ENCODE peak calls at places on chromosomes 2 and 18, in ten cellular contexts. K is spleen, F is lower leg skin, D is uterus, X is sigmoid colon, U is ovary, C is A549, V is IMR-90, Z is adrenal gland, R is esophagus squamous epithelium. P is an unnamed sample.

GRCh38 chr2:42572297-42573081 is 4.1 kb downstream of the MTA3 start:
- DNase-seq in K (no peak), F (no peak), D (no peak), X (no peak), U (peak; percentile 64), C (no peak), V (no peak), Z (peak; percentile 83), R (no peak), P (no peak)

GRCh38 chr2:161004379-161004778 is 155.8 kb upstream of the TANK start:
- DNase-seq in K (no peak), F (no peak), D (no peak), X (no peak), U (no peak), C (peak; percentile 5), V (peak; percentile 20), Z (no peak), R (no peak), P (no peak)

GRCh38 chr2:4336855-4337254 is 633.5 kb downstream of the DCDC2C start:
- DNase-seq in K (no peak), F (no peak), D (no peak), X (no peak), U (no peak), C (no peak), V (no peak), Z (no peak), R (no peak), P (no peak)

GRCh38 chr18:74840492-74841167 is 243.0 kb downstream of the ZNF407 start:
- DNase-seq in K (peak; percentile 64), F (no peak), D (no peak), X (no peak), U (no peak), C (no peak), V (peak; percentile 82), Z (no peak), R (no peak), P (peak; percentile 9)

GRCh38 chr2:209476367-209477191 is 52.7 kb downstream of the MAP2 start:
- DNase-seq in K (no peak), F (no peak), D (peak; percentile 45), X (peak; percentile 70), U (no peak), C (no peak), V (peak; percentile 29), Z (no peak), R (no peak), P (no peak)

GRCh38 chr2:234071664-234072063 is 21.2 kb downstream of the SPP2 start:
- DNase-seq in K (no peak), F (no peak), D (no peak), X (no peak), U (no peak), C (no peak), V (no peak), Z (no peak), R (no peak), P (no peak)

GRCh38 chr2:3288455-3289163 is 89.0 kb downstream of the EIPR1 start:
- DNase-seq in K (peak; percentile 69), F (no peak), D (no peak), X (peak; percentile 33), U (no peak), C (no peak), V (no peak), Z (peak; percentile 77), R (no peak), P (no peak)

GRCh38 chr2:68031546-68032160 is 31.2 kb downstream of the C1D start:
- DNase-seq in K (no peak), F (no peak), D (no peak), X (no peak), U (no peak), C (peak; percentile 40), V (peak; percentile 70), Z (no peak), R (no peak), P (no peak)

GRCh38 chr18:34787931-34788532 is 77.9 kb downstream of the DTNA start:
- DNase-seq in K (no peak), F (peak; percentile 56), D (peak; percentile 39), X (no peak), U (peak; percentile 44), C (peak; percentile 25), V (peak; percentile 69), Z (peak; percentile 62), R (no peak), P (no peak)

GRCh38 chr2:98507940-98508689 is 63.5 kb downstream of the INPP4A start:
- DNase-seq in K (peak; percentile 86), F (no peak), D (peak; percentile 39), X (peak; percentile 80), U (no peak), C (no peak), V (no peak), Z (peak; percentile 76), R (no peak), P (no peak)

GRCh38 chr18:14947482-14948162 is 199.7 kb downstream of the ANKRD30B start:
- DNase-seq in K (no peak), F (no peak), D (no peak), X (no peak), U (no peak), C (no peak), V (no peak), Z (peak; percentile 7), R (no peak), P (no peak)

GRCh38 chr2:142533083-142533482 is 344.4 kb upstream of the KYNU start:
- DNase-seq in K (no peak), F (no peak), D (no peak), X (no peak), U (no peak), C (no peak), V (no peak), Z (no peak), R (no peak), P (no peak)

GRCh38 chr2:159399716-159400525 is 113.4 kb upstream of the WDSUB1 start:
- DNase-seq in K (no peak), F (no peak), D (no peak), X (no peak), U (no peak), C (no peak), V (peak; percentile 49), Z (no peak), R (no peak), P (no peak)

GRCh38 chr2:240464514-240465241 is 29.2 kb downstream of the GPC1 start:
- DNase-seq in K (peak; percentile 69), F (no peak), D (peak; percentile 13), X (peak; percentile 53), U (peak; percentile 16), C (no peak), V (no peak), Z (peak; percentile 50), R (no peak), P (no peak)

GRCh38 chr2:18719978-18720775 is 130.8 kb upstream of the NT5C1B start:
- DNase-seq in K (no peak), F (no peak), D (no peak), X (no peak), U (no peak), C (peak; percentile 7), V (peak; percentile 58), Z (no peak), R (no peak), P (no peak)

GRCh38 chr2:105298017-105298416 is 31.5 kb downstream of the TGFBRAP1 start:
- DNase-seq in K (no peak), F (no peak), D (no peak), X (no peak), U (no peak), C (no peak), V (no peak), Z (no peak), R (no peak), P (no peak)

GRCh38 chr2:217834057-217834620 is 168.7 kb downstream of the TNS1 start:
- DNase-seq in K (no peak), F (peak; percentile 54), D (no peak), X (no peak), U (no peak), C (no peak), V (no peak), Z (peak; percentile 78), R (no peak), P (no peak)
- TF ChIP-seq POLR2A in K (no peak), F (no peak), D (no peak), X (no peak), U (no peak), C (no peak), V (no peak), Z (no peak), R (no peak), P (no peak)

GRCh38 chr2:65997941-65998340 is 437.0 kb upstream of the MEIS1 start:
- DNase-seq in K (no peak), F (no peak), D (no peak), X (no peak), U (no peak), C (no peak), V (no peak), Z (no peak), R (no peak), P (no peak)

GRCh38 chr2:65991332-65991731 is 443.6 kb upstream of the MEIS1 start:
- DNase-seq in K (no peak), F (peak; percentile 18), D (peak; percentile 62), X (peak; percentile 76), U (no peak), C (no peak), V (no peak), Z (no peak), R (no peak), P (no peak)

GRCh38 chr2:65991864-65992554 is 442.9 kb upstream of the MEIS1 start:
- DNase-seq in K (no peak), F (peak; percentile 19), D (peak; percentile 84), X (peak; percentile 86), U (no peak), C (no peak), V (no peak), Z (no peak), R (no peak), P (no peak)
- TF ChIP-seq POLR2A in K (no peak), F (no peak), D (no peak), X (no peak), U (no peak), C (no peak), V (no peak), Z (no peak), R (no peak), P (no peak)

GRCh38 chr18:49561377-49562193 is at the start of gene LIPG:
- DNase-seq in K (no peak), F (peak; percentile 22), D (no peak), X (no peak), U (no peak), C (peak; percentile 36), V (peak; percentile 50), Z (no peak), R (no peak), P (no peak)
- TF ChIP-seq POLR2A in K (no peak), F (no peak), D (no peak), X (no peak), U (no peak), C (no peak), V (no peak), Z (no peak), R (no peak), P (peak; percentile 26)

DNA sequence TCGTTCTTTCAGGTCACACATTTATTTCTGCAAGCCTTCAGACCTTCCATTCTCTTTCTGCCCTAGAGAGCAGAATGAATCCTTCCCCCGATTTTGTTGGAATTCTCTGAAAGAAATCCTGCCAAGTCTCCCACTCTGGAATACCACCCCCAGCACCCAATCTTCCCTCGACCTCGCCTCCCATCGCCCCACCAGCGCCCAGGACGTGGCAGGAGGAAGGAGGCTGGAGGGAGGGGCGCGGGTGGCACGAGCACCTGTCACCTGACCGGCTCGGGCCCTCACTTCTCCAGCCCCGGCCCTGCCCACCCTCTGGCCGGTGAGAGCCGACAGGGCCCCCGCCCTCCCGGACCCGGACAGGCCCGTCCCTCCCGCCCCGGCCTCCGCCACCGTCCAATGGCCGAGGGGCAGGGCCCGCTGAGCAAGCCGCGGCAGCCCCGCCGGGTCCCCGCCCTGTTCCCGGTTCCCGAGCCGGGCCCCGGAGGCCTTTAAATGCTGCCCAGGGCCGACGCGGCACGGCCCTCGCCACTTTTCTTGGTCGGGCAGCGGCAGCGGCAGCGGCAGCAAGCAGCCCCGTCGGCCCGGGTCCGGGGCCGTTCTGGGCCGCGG is at the start of gene LGALSL:
- DNase-seq in K (peak; percentile 91), F (peak; percentile 41), D (peak; percentile 68), X (peak; percentile 86), U (peak; percentile 79), C (peak; percentile 76), V (peak; percentile 24), Z (peak; percentile 88), R (no peak), P (peak; percentile 69)
- TF ChIP-seq POLR2A in K (no peak), F (no peak), D (peak; percentile 29), X (peak; percentile 37), U (peak; percentile 66), C (no peak), V (no peak), Z (peak; percentile 65), R (no peak), P (no peak)